ENCODE peak calls at places on chromosomes 4 and X, in five cellular contexts. One of them, this sample, is unnamed.

GRCh38 chr4:38673109-38673978 is 9.3 kb downstream of the KLF3 start:
- DNase-seq in HL-60: no peak
- DNase-seq in mucosa of descending colon: peak; percentile 92
- DNase-seq in GM12864: no peak
- DNase-seq in suprapubic skin: peak; percentile 86
- DNase-seq in this sample: peak; percentile 86

GRCh38 chrX:106220177-106220576 is 52.1 kb downstream of the PWWP3B start:
- DNase-seq in GM12864: no peak
- DNase-seq in suprapubic skin: no peak
- DNase-seq in HL-60: no peak
- DNase-seq in mucosa of descending colon: no peak
- DNase-seq in this sample: no peak

GRCh38 chr4:81676552-81676951 is 204.8 kb upstream of the RASGEF1B start:
- DNase-seq in suprapubic skin: no peak
- DNase-seq in GM12864: no peak
- DNase-seq in HL-60: no peak
- DNase-seq in mucosa of descending colon: no peak
- DNase-seq in this sample: no peak

GRCh38 chrX:48487362-48487785 is 11.4 kb downstream of the FTSJ1 start:
- DNase-seq in HL-60: no peak
- DNase-seq in GM12864: no peak
- DNase-seq in suprapubic skin: no peak
- DNase-seq in mucosa of descending colon: no peak
- DNase-seq in this sample: no peak

GRCh38 chrX:134604701-134605271 is 53.5 kb downstream of the PLAC1 start:
- DNase-seq in mucosa of descending colon: no peak
- DNase-seq in GM12864: no peak
- DNase-seq in HL-60: no peak
- DNase-seq in suprapubic skin: no peak
- DNase-seq in this sample: no peak

GRCh38 chr4:47525154-47525819 is 40.2 kb downstream of the ATP10D start:
- DNase-seq in mucosa of descending colon: no peak
- DNase-seq in suprapubic skin: no peak
- DNase-seq in HL-60: no peak
- DNase-seq in GM12864: no peak
- DNase-seq in this sample: no peak

GRCh38 chr4:168221298-168221697 is 97.3 kb downstream of the DDX60 start:
- DNase-seq in suprapubic skin: no peak
- DNase-seq in GM12864: no peak
- DNase-seq in HL-60: no peak
- DNase-seq in mucosa of descending colon: no peak
- DNase-seq in this sample: no peak

GRCh38 chr4:185599844-185600243 is 64.5 kb upstream of the PDLIM3 start:
- DNase-seq in suprapubic skin: no peak
- DNase-seq in HL-60: no peak
- DNase-seq in GM12864: no peak
- DNase-seq in mucosa of descending colon: no peak
- DNase-seq in this sample: no peak

GRCh38 chr4:25842229-25842840 is 20.5 kb downstream of the SEL1L3 start:
- DNase-seq in HL-60: no peak
- DNase-seq in GM12864: no peak
- DNase-seq in suprapubic skin: no peak
- DNase-seq in mucosa of descending colon: no peak
- DNase-seq in this sample: peak; percentile 76
- H3K4me3 ChIP-seq in HL-60: no peak overlapping the region
- H3K4me3 ChIP-seq in GM12864: no peak overlapping the region
- H3K4me3 ChIP-seq in suprapubic skin: no peak overlapping the region
- H3K4me3 ChIP-seq in mucosa of descending colon: no peak overlapping the region
- H3K4me3 ChIP-seq in this sample: no peak overlapping the region

GRCh38 chr4:147640331-147640730 is 23.1 kb downstream of the TMEM184C start:
- DNase-seq in mucosa of descending colon: no peak
- DNase-seq in HL-60: no peak
- DNase-seq in GM12864: no peak
- DNase-seq in suprapubic skin: no peak
- DNase-seq in this sample: no peak
- H3K4me3 ChIP-seq in mucosa of descending colon: no peak overlapping the region
- H3K4me3 ChIP-seq in HL-60: no peak overlapping the region
- H3K4me3 ChIP-seq in GM12864: no peak overlapping the region
- H3K4me3 ChIP-seq in suprapubic skin: no peak overlapping the region
- H3K4me3 ChIP-seq in this sample: no peak overlapping the region

GRCh38 chr4:154560824-154561231 is 2.0 kb upstream of the FGB start:
- DNase-seq in GM12864: no peak
- DNase-seq in HL-60: no peak
- DNase-seq in suprapubic skin: no peak
- DNase-seq in mucosa of descending colon: no peak
- DNase-seq in this sample: no peak

GRCh38 chr4:154564311-154564710 is 1.5 kb downstream of the FGB start:
- DNase-seq in suprapubic skin: no peak
- DNase-seq in mucosa of descending colon: no peak
- DNase-seq in GM12864: no peak
- DNase-seq in HL-60: no peak
- DNase-seq in this sample: no peak

GRCh38 chr4:154559141-154559841 is 3.5 kb upstream of the FGB start:
- DNase-seq in GM12864: peak; percentile 18
- DNase-seq in mucosa of descending colon: no peak
- DNase-seq in suprapubic skin: no peak
- DNase-seq in HL-60: peak; percentile 12
- DNase-seq in this sample: no peak

GRCh38 chr4:154562697-154563254 is at the start of gene FGB:
- DNase-seq in mucosa of descending colon: no peak
- DNase-seq in GM12864: no peak
- DNase-seq in HL-60: no peak
- DNase-seq in suprapubic skin: no peak
- DNase-seq in this sample: no peak

DNA sequence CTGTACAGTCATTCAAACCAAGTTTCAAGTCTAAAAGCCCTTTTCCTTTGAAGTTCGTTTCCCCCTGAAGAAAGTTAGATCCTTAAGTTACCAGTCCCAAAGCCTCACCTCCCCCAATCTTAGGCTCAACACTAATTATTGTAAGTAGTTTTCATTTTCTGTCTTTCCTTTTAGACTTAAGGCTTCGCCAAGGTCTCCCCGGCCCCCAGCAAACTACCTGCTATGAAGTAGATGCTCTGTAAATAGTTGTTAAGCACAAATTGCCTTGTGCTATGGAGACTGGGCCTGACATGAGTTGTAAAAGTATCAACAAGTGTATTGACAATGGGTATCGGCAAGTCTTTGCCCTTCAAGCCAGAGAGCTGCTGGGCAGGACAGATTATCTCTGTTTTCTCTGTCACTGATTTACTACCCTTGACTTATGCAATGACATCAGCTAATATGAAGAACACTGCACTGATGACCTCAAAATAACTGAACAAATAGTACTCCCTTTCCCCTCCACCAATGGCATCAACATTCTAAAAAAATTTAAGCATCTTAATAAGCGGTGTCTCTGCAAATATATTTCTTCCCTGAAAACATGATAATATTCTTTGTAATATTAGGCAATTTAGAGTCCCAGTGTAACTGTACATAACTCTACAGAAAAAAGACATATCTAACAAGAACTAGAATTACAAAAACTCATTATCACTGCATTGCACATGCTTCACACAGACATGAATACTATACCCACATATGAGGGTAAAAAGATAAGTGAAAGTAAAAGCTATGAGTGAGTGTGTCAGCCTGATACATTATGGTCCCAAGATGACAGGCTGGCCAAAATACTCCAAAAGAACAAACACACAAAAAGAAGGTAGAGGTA is 2.6 kb upstream of the FGB start:
- DNase-seq in GM12864: no peak
- DNase-seq in mucosa of descending colon: no peak
- DNase-seq in HL-60: no peak
- DNase-seq in suprapubic skin: no peak
- DNase-seq in this sample: no peak
- H3K4me3 ChIP-seq in GM12864: no peak overlapping the region
- H3K4me3 ChIP-seq in mucosa of descending colon: no peak overlapping the region
- H3K4me3 ChIP-seq in HL-60: no peak overlapping the region
- H3K4me3 ChIP-seq in suprapubic skin: no peak overlapping the region
- H3K4me3 ChIP-seq in this sample: no peak overlapping the region

GRCh38 chr4:5706486-5707290 is 1.7 kb downstream of the EVC2 start:
- DNase-seq in mucosa of descending colon: no peak
- DNase-seq in HL-60: no peak
- DNase-seq in GM12864: no peak
- DNase-seq in suprapubic skin: no peak
- DNase-seq in this sample: no peak

GRCh38 chr4:5708829-5709680 is 696 bp upstream of the EVC2 start:
- DNase-seq in mucosa of descending colon: no peak
- DNase-seq in suprapubic skin: no peak
- DNase-seq in GM12864: no peak
- DNase-seq in HL-60: no peak
- DNase-seq in this sample: no peak

GRCh38 chr4:5710065-5710961 is 688 bp upstream of the EVC start:
- DNase-seq in HL-60: no peak
- DNase-seq in mucosa of descending colon: no peak
- DNase-seq in GM12864: no peak
- DNase-seq in suprapubic skin: no peak
- DNase-seq in this sample: no peak

GRCh38 chr4:5707366-5708133 is 809 bp downstream of the EVC2 start:
- DNase-seq in suprapubic skin: no peak
- DNase-seq in mucosa of descending colon: no peak
- DNase-seq in HL-60: no peak
- DNase-seq in GM12864: no peak
- DNase-seq in this sample: no peak

DNA sequence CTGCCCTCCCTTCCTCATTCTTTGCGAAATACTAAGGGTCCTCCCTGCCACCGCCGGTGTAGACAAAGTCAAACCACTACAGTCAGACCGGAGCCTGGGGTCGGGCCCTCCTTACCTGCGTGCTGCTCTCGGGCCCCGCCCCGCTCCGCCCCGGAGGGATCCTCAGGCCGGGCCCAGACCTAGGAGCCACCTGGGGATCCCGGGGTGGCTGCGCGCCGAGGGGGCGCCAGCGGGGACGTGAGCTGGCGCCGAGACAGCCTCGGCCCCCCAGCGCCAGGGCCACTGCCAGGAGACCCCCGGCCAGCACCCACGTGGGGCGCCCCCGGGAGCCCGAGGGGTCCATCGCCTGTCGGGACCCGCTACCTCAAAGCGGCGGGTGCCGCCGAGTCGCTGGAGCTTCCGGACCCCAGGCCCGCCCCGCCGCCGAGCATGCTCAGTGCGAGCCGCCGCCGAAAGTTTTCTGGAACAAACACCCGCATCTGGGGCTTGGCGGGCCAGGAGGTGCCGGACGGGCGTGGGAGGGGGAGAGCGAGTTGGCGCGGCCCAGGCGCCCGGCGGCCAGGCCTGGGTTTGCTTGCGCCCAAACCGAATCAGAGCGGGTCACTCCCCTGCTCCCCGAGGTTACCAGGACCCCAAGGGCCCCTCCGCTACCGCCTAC is at the start of gene EVC2:
- DNase-seq in suprapubic skin: peak; percentile 88
- DNase-seq in GM12864: no peak
- DNase-seq in mucosa of descending colon: peak; percentile 66
- DNase-seq in HL-60: no peak
- DNase-seq in this sample: peak; percentile 55
- H3K4me3 ChIP-seq in suprapubic skin: peak within 1 kb of the TSS; percentile 69
- H3K4me3 ChIP-seq in GM12864: peak within 1 kb of the TSS; percentile 61
- H3K4me3 ChIP-seq in mucosa of descending colon: peak within 1 kb of the TSS; percentile 11
- H3K4me3 ChIP-seq in HL-60: no peak within 1 kb of the TSS
- H3K4me3 ChIP-seq in this sample: peak within 1 kb of the TSS; percentile 46

GRCh38 chr4:169660929-169661328 is 40.6 kb downstream of the CLCN3 start:
- DNase-seq in suprapubic skin: no peak
- DNase-seq in mucosa of descending colon: no peak
- DNase-seq in HL-60: no peak
- DNase-seq in GM12864: no peak
- DNase-seq in this sample: no peak
- H3K4me3 ChIP-seq in suprapubic skin: peak overlapping the region; percentile 54
- H3K4me3 ChIP-seq in mucosa of descending colon: no peak overlapping the region
- H3K4me3 ChIP-seq in HL-60: no peak overlapping the region
- H3K4me3 ChIP-seq in GM12864: no peak overlapping the region
- H3K4me3 ChIP-seq in this sample: no peak overlapping the region

DNA sequence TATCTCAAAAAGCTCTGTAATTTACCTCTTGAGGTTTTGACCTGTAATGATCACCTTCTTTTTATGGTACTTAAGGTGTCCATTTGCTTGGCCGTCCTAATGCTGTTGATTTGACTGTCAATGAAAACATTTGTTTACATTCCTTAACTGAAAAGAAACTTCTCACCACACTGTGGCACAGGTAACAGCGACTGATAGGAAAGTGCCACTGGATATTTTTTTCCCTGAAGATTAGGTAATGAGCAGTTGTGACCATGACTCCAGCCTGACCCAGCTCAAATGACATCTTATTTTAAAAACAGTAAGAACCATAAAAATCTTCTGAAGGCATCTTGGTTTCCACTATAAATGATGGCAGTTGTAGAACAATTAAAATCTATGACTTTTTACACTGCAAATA is 87.6 kb downstream of the HHIP start:
- DNase-seq in mucosa of descending colon: no peak
- DNase-seq in GM12864: no peak
- DNase-seq in suprapubic skin: no peak
- DNase-seq in HL-60: no peak
- DNase-seq in this sample: no peak
- H3K4me3 ChIP-seq in mucosa of descending colon: no peak overlapping the region
- H3K4me3 ChIP-seq in GM12864: no peak overlapping the region
- H3K4me3 ChIP-seq in suprapubic skin: no peak overlapping the region
- H3K4me3 ChIP-seq in HL-60: no peak overlapping the region
- H3K4me3 ChIP-seq in this sample: no peak overlapping the region

GRCh38 chrX:29553542-29553941 is 661.8 kb upstream of the MAGEB2 start:
- DNase-seq in mucosa of descending colon: no peak
- DNase-seq in suprapubic skin: no peak
- DNase-seq in GM12864: no peak
- DNase-seq in HL-60: no peak
- DNase-seq in this sample: no peak

GRCh38 chrX:29545878-29546277 is 669.5 kb upstream of the MAGEB2 start:
- DNase-seq in suprapubic skin: no peak
- DNase-seq in GM12864: no peak
- DNase-seq in HL-60: peak; percentile 1
- DNase-seq in mucosa of descending colon: no peak
- DNase-seq in this sample: no peak

GRCh38 chrX:29542147-29542546 is 673.2 kb upstream of the MAGEB2 start:
- DNase-seq in HL-60: no peak
- DNase-seq in GM12864: no peak
- DNase-seq in suprapubic skin: no peak
- DNase-seq in mucosa of descending colon: no peak
- DNase-seq in this sample: no peak

DNA sequence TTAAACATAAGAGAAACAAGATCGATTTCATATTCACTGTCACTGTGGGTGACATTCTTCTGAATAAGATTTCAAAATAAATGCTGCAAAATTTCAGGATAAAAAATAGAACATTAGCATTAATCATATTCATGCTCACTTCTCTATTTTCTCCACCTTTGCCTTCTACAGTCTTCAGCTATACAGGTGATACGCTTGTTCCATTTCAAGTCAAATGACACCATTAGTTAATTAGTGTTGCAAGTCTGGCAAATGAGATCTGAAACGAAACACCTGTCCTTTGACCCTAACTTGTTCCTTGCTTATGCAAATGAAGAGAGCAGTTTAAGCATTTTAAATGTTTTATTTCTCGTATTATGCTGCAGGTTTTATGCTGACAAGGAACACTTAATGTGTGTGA is 667.5 kb upstream of the MAGEB2 start:
- DNase-seq in suprapubic skin: no peak
- DNase-seq in mucosa of descending colon: no peak
- DNase-seq in HL-60: no peak
- DNase-seq in GM12864: no peak
- DNase-seq in this sample: no peak
- H3K4me3 ChIP-seq in suprapubic skin: no peak overlapping the region
- H3K4me3 ChIP-seq in mucosa of descending colon: no peak overlapping the region
- H3K4me3 ChIP-seq in HL-60: no peak overlapping the region
- H3K4me3 ChIP-seq in GM12864: no peak overlapping the region
- H3K4me3 ChIP-seq in this sample: no peak overlapping the region

GRCh38 chr4:41865306-41865980 is 69.8 kb upstream of the TMEM33 start:
- DNase-seq in GM12864: no peak
- DNase-seq in mucosa of descending colon: no peak
- DNase-seq in HL-60: no peak
- DNase-seq in suprapubic skin: no peak
- DNase-seq in this sample: no peak
- H3K4me3 ChIP-seq in GM12864: no peak overlapping the region
- H3K4me3 ChIP-seq in mucosa of descending colon: no peak overlapping the region
- H3K4me3 ChIP-seq in HL-60: no peak overlapping the region
- H3K4me3 ChIP-seq in suprapubic skin: no peak overlapping the region
- H3K4me3 ChIP-seq in this sample: no peak overlapping the region

This sample was measured in Peyer's patch.